ENCODE peak calls at places on chromosomes 13 and 19, in five cellular contexts. I, B, V, S and L are unnamed samples.

GRCh38 chr19:15464394-15465385 is at the start of gene RASAL3:
- DNase-seq in I (peak), B (peak), V (no peak), S (no peak), L (no peak)

GRCh38 chr13:98752111-98752941 is at the start of gene SLC15A1:
- DNase-seq in I (no peak), B (no peak), V (no peak), S (no peak), L (no peak)

GRCh38 chr13:45921337-45921736 is 69.8 kb upstream of the SIAH3 start:
- DNase-seq in I (no peak), B (no peak), V (no peak), S (no peak), L (no peak)

GRCh38 chr13:47933688-47934011 is 67.4 kb downstream of the SUCLA2 start:
- DNase-seq in I (no peak), B (no peak), V (peak), S (no peak), L (no peak)

GRCh38 chr13:39737047-39737446 is 81.6 kb downstream of the COG6 start:
- DNase-seq in I (no peak), B (no peak), V (no peak), S (no peak), L (no peak)

GRCh38 chr13:33794576-33794975 is 23.4 kb upstream of the RFC3 start:
- DNase-seq in I (no peak), B (no peak), V (no peak), S (no peak), L (no peak)

GRCh38 chr13:51179432-51179971 is 42.7 kb upstream of the FAM124A start:
- DNase-seq in I (no peak), B (no peak), V (no peak), S (no peak), L (no peak)

GRCh38 chr13:97889803-97890202 is 63.7 kb upstream of the IPO5 start:
- DNase-seq in I (peak), B (no peak), V (no peak), S (no peak), L (no peak)

GRCh38 chr19:44903602-44904425 is 1.8 kb upstream of the APOE start:
- DNase-seq in I (peak), B (peak), V (peak), S (peak), L (peak)

GRCh38 chr13:88107486-88108044 is 436.4 kb downstream of the SLITRK5 start:
- DNase-seq in I (no peak), B (no peak), V (no peak), S (no peak), L (no peak)

GRCh38 chr19:40055049-40055448 is 982 bp downstream of the ZNF780B start:
- DNase-seq in I (no peak), B (no peak), V (no peak), S (no peak), L (no peak)

GRCh38 chr19:50288954-50289353 is 40.2 kb downstream of the KCNC3 start:
- DNase-seq in I (no peak), B (no peak), V (no peak), S (no peak), L (no peak)

GRCh38 chr19:54233941-54234340 is 8.6 kb downstream of the LILRA6 start:
- DNase-seq in I (no peak), B (no peak), V (no peak), S (no peak), L (no peak)

GRCh38 chr19:34808566-34808965 is 35.6 kb upstream of the ZNF599 start:
- DNase-seq in I (no peak), B (no peak), V (no peak), S (no peak), L (no peak)

GRCh38 chr19:12784394-12784870 is 6.9 kb upstream of the JUNB start:
- DNase-seq in I (no peak), B (no peak), V (no peak), S (no peak), L (no peak)

GRCh38 chr19:14091885-14092462 is 1.4 kb upstream of the SAMD1 start:
- DNase-seq in I (no peak), B (no peak), V (no peak), S (no peak), L (no peak)

GRCh38 chr13:37225414-37226047 is 120.1 kb upstream of the CSNK1A1L start:
- DNase-seq in I (no peak), B (no peak), V (no peak), S (no peak), L (no peak)

GRCh38 chr19:3102239-3103140 is 8.3 kb downstream of the GNA11 start:
- DNase-seq in I (no peak), B (no peak), V (no peak), S (no peak), L (no peak)

GRCh38 chr13:22064854-22065646 is 394.2 kb downstream of the FGF9 start:
- DNase-seq in I (no peak), B (no peak), V (no peak), S (no peak), L (no peak)

GRCh38 chr19:49556412-49557398 is 23.7 kb downstream of the NOSIP start:
- DNase-seq in I (no peak), B (no peak), V (no peak), S (no peak), L (no peak)

GRCh38 chr19:38759590-38760003 is 13.7 kb downstream of the LGALS7 start:
- DNase-seq in I (no peak), B (no peak), V (no peak), S (no peak), L (no peak)

GRCh38 chr19:51691122-51692064 is 1.7 kb upstream of the SPACA6 start:
- DNase-seq in I (no peak), B (no peak), V (no peak), S (no peak), L (peak)

GRCh38 chr13:32284927-32285632 is 30.1 kb downstream of the ZAR1L start:
- DNase-seq in I (no peak), B (no peak), V (no peak), S (peak), L (no peak)